ENCODE peak calls at places on chromosomes 4 and X, in four cellular contexts. N is H9, M is IMR-90, O is mesendoderm. F is an unnamed sample.

GRCh38 chr4:8297691-8298485 is 28.3 kb downstream of the HTRA3 start:
- DNase-seq in M (no peak), N (no peak), O (no peak), F (no peak)

GRCh38 chr4:13493793-13494192 is 9.7 kb upstream of the RAB28 start:
- DNase-seq in M (no peak), N (no peak), O (no peak), F (no peak)

GRCh38 chr4:158259955-158260575 is 49.8 kb downstream of the TMEM144 start:
- DNase-seq in N (no peak), O (peak; percentile 14), M (peak; percentile 42), F (no peak)

GRCh38 chr4:107094332-107094731 is 58.2 kb upstream of the DKK2 start:
- DNase-seq in O (peak; percentile 76), M (peak; percentile 20), N (peak; percentile 25), F (no peak)

GRCh38 chr4:102825261-102826071 is 1.9 kb downstream of the UBE2D3 start:
- DNase-seq in M (peak; percentile 73), N (peak; percentile 50), O (peak; percentile 83), F (no peak)

GRCh38 chr4:156052116-156052515 is 98.5 kb upstream of the CTSO start:
- DNase-seq in N (no peak), M (no peak), O (no peak), F (no peak)

GRCh38 chr4:167102475-167102874 is 131.8 kb downstream of the SPOCK3 start:
- DNase-seq in M (no peak), N (no peak), O (no peak), F (no peak)

GRCh38 chrX:68249401-68249831 is 183.9 kb downstream of the OPHN1 start:
- DNase-seq in O (no peak), M (no peak), N (no peak), F (no peak)

GRCh38 chr4:169612869-169613859 is 781 bp upstream of the NEK1 start:
- DNase-seq in M (peak; percentile 79), O (peak; percentile 92), N (peak; percentile 78), F (peak; percentile 41)

GRCh38 chr4:109410776-109411175 is 22.8 kb upstream of the SEC24B start:
- DNase-seq in M (peak; percentile 53), O (peak; percentile 36), N (no peak), F (no peak)

GRCh38 chrX:117982702-117983392 is 133.8 kb downstream of the KLHL13 start:
- DNase-seq in N (no peak), M (no peak), O (no peak), F (no peak)

GRCh38 chrX:20237864-20238263 is 28.8 kb downstream of the RPS6KA3 start:
- DNase-seq in O (peak; percentile 42), N (no peak), M (peak; percentile 41), F (no peak)

GRCh38 chrX:15158736-15159406 is 111.0 kb downstream of the ASB9 start:
- DNase-seq in N (no peak), M (no peak), O (no peak), F (no peak)

GRCh38 chr4:112296949-112297483 is at the start of gene ALPK1:
- DNase-seq in O (no peak), M (peak; percentile 94), N (no peak), F (no peak)

GRCh38 chrX:135505356-135505755 is 15.1 kb upstream of the INTS6L start:
- DNase-seq in O (no peak), M (peak; percentile 21), N (no peak), F (no peak)

GRCh38 chrX:137587151-137587550 is 21.2 kb downstream of the ZIC3 start:
- DNase-seq in N (no peak), O (no peak), M (no peak), F (no peak)

GRCh38 chr4:135277980-135278315 is 1076.4 kb upstream of the PABPC4L start:
- DNase-seq in N (no peak), M (no peak), O (peak; percentile 91), F (no peak)

GRCh38 chr4:169033660-169034059 is 23.6 kb upstream of the CBR4 start:
- DNase-seq in M (no peak), O (no peak), N (peak; percentile 41), F (no peak)

GRCh38 chr4:89889289-89889688 is 5.4 kb upstream of the MMRN1 start:
- DNase-seq in N (no peak), O (no peak), M (no peak), F (no peak)

GRCh38 chr4:22483551-22483981 is 32.3 kb downstream of the ADGRA3 start:
- DNase-seq in M (peak; percentile 90), N (no peak), O (no peak), F (no peak)

GRCh38 chrX:75155830-75156525 is at the start of gene ABCB7:
- DNase-seq in M (peak; percentile 67), N (peak; percentile 59), O (peak; percentile 84), F (peak; percentile 10)

GRCh38 chr4:16844796-16845586 is 53.5 kb downstream of the LDB2 start:
- DNase-seq in M (peak; percentile 85), O (peak; percentile 38), N (no peak), F (no peak)

GRCh38 chr4:6278801-6279197 is 9.1 kb downstream of the WFS1 start:
- DNase-seq in N (no peak), M (peak; percentile 65), O (no peak), F (no peak)

GRCh38 chr4:142913461-142914030 is 67.4 kb upstream of the INPP4B start:
- DNase-seq in O (peak; percentile 83), M (peak; percentile 41), N (no peak), F (no peak)

GRCh38 chrX:133370719-133371275 is 44.5 kb downstream of the GPC4 start:
- DNase-seq in M (no peak), N (no peak), O (no peak), F (no peak)

GRCh38 chrX:133366735-133367134 is 48.6 kb downstream of the GPC4 start:
- DNase-seq in N (no peak), M (no peak), O (no peak), F (no peak)

GRCh38 chrX:133365886-133366611 is 49.2 kb downstream of the GPC4 start:
- DNase-seq in M (peak; percentile 44), N (no peak), O (peak; percentile 39), F (no peak)

GRCh38 chrX:133373366-133374079 is 41.8 kb downstream of the GPC4 start:
- DNase-seq in M (no peak), O (no peak), N (no peak), F (no peak)

DNA sequence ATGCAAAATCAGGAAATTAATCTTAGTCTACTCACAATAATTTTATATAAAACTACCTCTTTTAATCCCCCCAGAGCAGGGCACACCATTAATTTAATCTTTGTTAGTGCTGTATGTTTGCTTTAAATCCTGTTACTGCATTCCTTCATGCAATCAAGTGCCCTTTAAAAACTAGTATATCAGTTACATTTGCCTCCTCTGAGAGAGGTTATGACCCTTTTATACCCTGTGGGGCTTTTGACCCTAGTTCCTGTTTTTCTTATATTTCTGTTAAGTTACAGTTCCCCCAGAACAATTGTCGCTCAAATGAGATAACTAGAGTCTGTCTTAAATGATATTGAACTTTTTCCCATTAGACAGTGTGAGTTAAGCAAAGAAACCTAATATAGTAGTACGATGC is 46.2 kb downstream of the GPC4 start:
- DNase-seq in N (no peak), O (no peak), M (no peak), F (no peak)
- H4K5ac ChIP-seq in N (no peak overlapping the region), O (no peak overlapping the region), M (no peak overlapping the region), F (no peak overlapping the region)

GRCh38 chrX:39730671-39731389 is 366.9 kb downstream of the BCOR start:
- DNase-seq in N (peak; percentile 92), O (peak; percentile 94), M (peak; percentile 88), F (peak; percentile 60)

GRCh38 chrX:39728852-39729587 is 368.7 kb downstream of the BCOR start:
- DNase-seq in O (no peak), M (no peak), N (no peak), F (no peak)

GRCh38 chrX:39731735-39732134 is 366.0 kb downstream of the BCOR start:
- DNase-seq in M (no peak), N (no peak), O (no peak), F (no peak)

GRCh38 chrX:39729834-39730670 is 367.7 kb downstream of the BCOR start:
- DNase-seq in N (peak; percentile 75), O (no peak), M (no peak), F (no peak)

DNA sequence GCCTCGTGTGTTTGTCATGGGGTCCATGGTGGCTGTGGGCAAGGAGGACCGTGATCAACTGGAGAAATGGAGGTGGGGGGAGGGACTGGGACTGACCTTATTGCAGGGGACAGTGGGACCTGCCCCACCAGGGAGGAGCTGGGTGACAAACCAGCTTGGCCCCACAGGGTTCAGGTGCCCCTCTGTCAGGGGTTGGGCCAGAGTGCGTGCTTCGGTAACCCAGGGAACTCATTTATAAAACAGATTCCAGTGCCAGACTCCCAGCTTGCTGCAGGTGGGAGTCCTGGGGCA is 366.4 kb downstream of the BCOR start:
- DNase-seq in N (no peak), O (no peak), M (no peak), F (no peak)
- H2AK5ac ChIP-seq in N (no peak overlapping the region), O (no peak overlapping the region), M (no peak overlapping the region), F (no peak overlapping the region)

GRCh38 chr4:52876063-52876462 is 13.9 kb downstream of the RASL11B start:
- DNase-seq in M (no peak), O (no peak), N (no peak), F (no peak)

GRCh38 chr4:52870225-52870624 is 8.1 kb downstream of the RASL11B start:
- DNase-seq in O (no peak), M (no peak), N (no peak), F (no peak)

GRCh38 chr4:52873861-52874343 is 11.8 kb downstream of the RASL11B start:
- DNase-seq in O (peak; percentile 98), N (peak; percentile 79), M (no peak), F (peak; percentile 58)

GRCh38 chr4:52874948-52875347 is 12.8 kb downstream of the RASL11B start:
- DNase-seq in N (no peak), O (no peak), M (no peak), F (no peak)

DNA sequence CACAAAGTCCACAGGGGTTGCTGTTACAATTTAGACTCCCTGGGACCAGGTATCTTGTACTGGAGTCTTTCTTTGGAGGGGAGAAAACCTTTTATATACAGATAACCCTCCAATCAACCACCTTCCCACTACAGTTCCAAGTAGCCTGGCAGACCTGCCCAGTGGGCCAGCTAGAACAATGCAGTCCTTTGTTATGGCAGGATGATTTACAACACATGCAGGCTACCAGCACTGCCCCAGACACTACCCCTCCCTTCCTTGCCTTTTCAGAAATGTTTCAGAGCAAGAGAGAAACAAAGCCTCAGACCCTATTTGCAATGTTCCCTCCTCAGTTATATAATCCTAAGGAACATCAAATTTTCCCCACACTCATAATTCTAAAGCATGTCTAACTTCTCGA is 11.1 kb downstream of the RASL11B start:
- DNase-seq in M (no peak), O (peak; percentile 48), N (no peak), F (no peak)
- H4K5ac ChIP-seq in M (no peak overlapping the region), O (no peak overlapping the region), N (no peak overlapping the region), F (no peak overlapping the region)

GRCh38 chr4:173243917-173244658 is 75.5 kb downstream of the GALNT7 start:
- DNase-seq in N (no peak), M (no peak), O (no peak), F (no peak)

GRCh38 chr4:173240696-173241095 is 72.1 kb downstream of the GALNT7 start:
- DNase-seq in O (no peak), M (no peak), N (no peak), F (no peak)

GRCh38 chr4:173246719-173247118 is 78.1 kb downstream of the GALNT7 start:
- DNase-seq in N (no peak), O (no peak), M (no peak), F (no peak)

GRCh38 chr4:173242466-173243250 is 74.0 kb downstream of the GALNT7 start:
- DNase-seq in M (no peak), N (no peak), O (no peak), F (no peak)

DNA sequence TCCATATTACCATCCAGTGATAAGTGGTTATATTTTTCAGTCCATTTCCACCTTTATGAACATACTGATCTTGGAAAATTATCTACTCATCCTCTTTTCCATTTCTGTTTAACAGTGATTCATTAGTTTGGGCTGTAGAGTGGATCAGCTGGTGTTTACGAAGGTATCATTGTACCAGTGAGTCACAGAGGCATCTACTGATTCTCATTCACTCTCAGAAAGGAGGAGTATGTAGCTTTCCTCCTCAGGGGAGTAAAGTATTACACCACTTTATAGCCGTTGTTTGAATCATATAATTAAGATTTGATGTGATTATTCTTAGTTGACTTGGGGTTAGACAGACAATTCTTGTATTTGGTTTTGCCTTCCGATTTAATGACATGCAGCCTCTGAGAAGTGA is 74.7 kb downstream of the GALNT7 start:
- DNase-seq in O (no peak), M (peak; percentile 88), N (no peak), F (no peak)
- H2AK5ac ChIP-seq in O (no peak overlapping the region), M (no peak overlapping the region), N (no peak overlapping the region), F (no peak overlapping the region)

F was measured in H1.